ENCODE peak calls at places on chromosome 21, in five cellular contexts. Z is NAMALWA, A is glomerular endothelial cell, K is HAP-1, X is NT2/D1. W is an unnamed sample.

GRCh38 chr21:41634211-41634694 is 126.3 kb upstream of the TMPRSS2 start:
- DNase-seq in Z (no peak), A (no peak), K (no peak), X (peak), W (no peak)

GRCh38 chr21:38322551-38322950 is 65.8 kb downstream of the KCNJ15 start:
- DNase-seq in Z (no peak), A (no peak), K (no peak), X (no peak), W (no peak)

GRCh38 chr21:35352066-35352770 is 303.1 kb upstream of the RUNX1 start:
- DNase-seq in Z (no peak), A (no peak), K (no peak), X (no peak), W (no peak)

GRCh38 chr21:33418686-33419085 is 15.5 kb downstream of the IFNGR2 start:
- DNase-seq in Z (no peak), A (no peak), K (no peak), X (no peak), W (no peak)

GRCh38 chr21:42819861-42820512 is 59.4 kb downstream of the WDR4 start:
- DNase-seq in Z (no peak), A (no peak), K (no peak), X (no peak), W (no peak)

GRCh38 chr21:46114963-46115362 is 17.1 kb downstream of the COL6A2 start:
- DNase-seq in Z (no peak), A (no peak), K (no peak), X (no peak), W (no peak)

GRCh38 chr21:33491373-33492102 is at the start of gene DNAJC28:
- DNase-seq in Z (peak), A (peak), K (peak), X (peak), W (peak)

GRCh38 chr21:34582506-34583150 is 32.3 kb downstream of the RCAN1 start:
- DNase-seq in Z (peak), A (peak), K (no peak), X (peak), W (peak)

GRCh38 chr21:29018540-29018939 is 609 bp downstream of the RWDD2B start:
- DNase-seq in Z (no peak), A (no peak), K (no peak), X (no peak), W (no peak)

GRCh38 chr21:26188422-26188821 is 17.9 kb upstream of the APP start:
- DNase-seq in Z (no peak), A (no peak), K (no peak), X (no peak), W (no peak)

GRCh38 chr21:40291560-40291959 is 424.3 kb downstream of the PCP4 start:
- DNase-seq in Z (no peak), A (no peak), K (no peak), X (peak), W (no peak)